ENCODE peak calls at places on chromosomes 13 and 19, in five cellular contexts. X, M, E, Q and U are unnamed samples.

GRCh38 chr13:45055198-45055901 is 65.0 kb upstream of the GTF2F2 start:
- DNase-seq in X (no peak), M (no peak), E (peak), Q (peak), U (no peak)

GRCh38 chr19:15644066-15644741 is 3.5 kb downstream of the CYP4F3 start:
- DNase-seq in X (no peak), M (no peak), E (no peak), Q (no peak), U (no peak)

GRCh38 chr19:54606230-54606629 is 12.8 kb downstream of the LILRA1 start:
- DNase-seq in X (no peak), M (no peak), E (no peak), Q (no peak), U (no peak)

GRCh38 chr19:18390075-18390909 is 4.3 kb downstream of the GDF15 start:
- DNase-seq in X (no peak), M (no peak), E (no peak), Q (no peak), U (no peak)

GRCh38 chr13:111210488-111210887 is 95.4 kb downstream of the ARHGEF7 start:
- DNase-seq in X (no peak), M (no peak), E (no peak), Q (peak), U (no peak)

GRCh38 chr19:17947815-17948473 is 15.1 kb downstream of the CCDC124 start:
- DNase-seq in X (peak), M (peak), E (peak), Q (peak), U (peak)

GRCh38 chr13:21076265-21076653 is 14.9 kb upstream of the LATS2 start:
- DNase-seq in X (no peak), M (no peak), E (no peak), Q (no peak), U (no peak)

GRCh38 chr19:34308381-34309367 is 54.3 kb downstream of the GARRE1 start:
- DNase-seq in X (no peak), M (no peak), E (no peak), Q (no peak), U (no peak)

GRCh38 chr19:49851456-49852259 is 699 bp downstream of the PTOV1 start:
- DNase-seq in X (no peak), M (no peak), E (peak), Q (no peak), U (no peak)

GRCh38 chr13:79782541-79783216 is 301.7 kb downstream of the NDFIP2 start:
- DNase-seq in X (peak), M (no peak), E (no peak), Q (peak), U (no peak)

GRCh38 chr13:22187329-22187728 is 516.5 kb downstream of the FGF9 start:
- DNase-seq in X (no peak), M (no peak), E (no peak), Q (peak), U (no peak)

GRCh38 chr13:58960909-58961308 is 1202.8 kb downstream of the DIAPH3 start:
- DNase-seq in X (no peak), M (no peak), E (no peak), Q (peak), U (no peak)

GRCh38 chr13:33849211-33849610 is 31.3 kb downstream of the RFC3 start:
- DNase-seq in X (no peak), M (no peak), E (no peak), Q (no peak), U (no peak)

GRCh38 chr19:28313633-28314032 is 899.3 kb downstream of the UQCRFS1 start:
- DNase-seq in X (no peak), M (no peak), E (no peak), Q (peak), U (no peak)

DNA sequence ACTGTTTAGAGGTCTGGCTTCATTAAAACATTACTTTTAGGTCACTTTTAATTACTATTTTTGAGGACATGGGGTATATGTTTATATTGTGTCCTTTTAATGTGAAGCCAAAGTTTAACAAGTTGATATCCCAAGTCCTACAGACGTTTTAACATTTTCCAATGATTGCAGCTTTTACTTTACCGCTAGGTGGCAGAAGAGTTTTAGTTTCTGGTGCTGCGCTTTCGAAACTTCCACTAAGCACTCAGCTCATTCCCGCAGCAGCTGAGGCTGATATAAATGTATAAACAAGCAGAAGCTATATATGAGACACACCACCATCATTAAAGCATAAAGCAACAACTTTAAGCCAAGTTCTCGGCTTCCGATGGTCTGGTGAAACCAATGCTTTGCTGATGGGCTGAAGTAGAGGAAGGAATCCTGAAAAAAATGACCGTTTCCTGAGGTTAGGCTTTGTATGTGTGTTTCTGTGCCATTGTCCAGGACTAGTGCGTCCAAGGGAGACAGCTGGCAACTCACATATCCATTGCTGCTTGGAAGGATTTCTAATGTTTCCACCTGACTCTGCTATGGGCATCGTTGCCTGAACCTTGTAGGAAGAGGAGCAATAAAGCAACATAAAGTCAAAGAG is 753.9 kb downstream of the OLFM4 start:
- DNase-seq in X (peak), M (peak), E (no peak), Q (peak), U (peak)
- TF ChIP-seq CTCF in X (peak), M (peak), E (peak), Q (peak), U (peak)

GRCh38 chr19:5580116-5580515 is 12.4 kb upstream of the TINCR start:
- DNase-seq in X (no peak), M (no peak), E (no peak), Q (no peak), U (no peak)
- H3K4me3 ChIP-seq in X (no peak), M (no peak), E (no peak), Q (no peak), U (no peak)

GRCh38 chr13:109955598-109955997 is 169.2 kb upstream of the IRS2 start:
- DNase-seq in X (no peak), M (no peak), E (no peak), Q (peak), U (peak)
- TF ChIP-seq CTCF in X (no peak), M (no peak), E (no peak), Q (no peak), U (no peak)

DNA sequence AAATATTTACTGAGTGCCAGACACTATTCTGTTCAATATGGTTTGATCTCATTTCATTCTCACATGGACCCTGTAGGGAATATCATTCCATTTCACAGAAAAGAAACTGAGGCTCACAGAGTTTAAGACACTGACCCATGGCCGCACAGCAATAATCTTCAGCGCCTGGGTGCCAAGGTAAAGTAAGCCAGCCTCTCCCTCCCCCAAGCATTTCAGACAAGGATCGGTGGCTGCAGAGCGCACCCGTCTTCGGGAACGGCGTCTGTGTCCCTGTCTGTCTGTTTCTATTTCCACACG is 4.3 kb upstream of the PDE4A start:
- DNase-seq in X (no peak), M (no peak), E (no peak), Q (no peak), U (no peak)
- H3K4me3 ChIP-seq in X (peak), M (peak), E (no peak), Q (peak), U (peak)

GRCh38 chr13:35162420-35162819 is 220.3 kb downstream of the NBEA start:
- DNase-seq in X (no peak), M (no peak), E (no peak), Q (no peak), U (no peak)

GRCh38 chr13:35165205-35165604 is 223.1 kb downstream of the NBEA start:
- DNase-seq in X (no peak), M (no peak), E (no peak), Q (no peak), U (no peak)

GRCh38 chr13:35163674-35164073 is 221.6 kb downstream of the NBEA start:
- DNase-seq in X (no peak), M (no peak), E (no peak), Q (no peak), U (no peak)

GRCh38 chr13:35160921-35161320 is 218.9 kb downstream of the NBEA start:
- DNase-seq in X (no peak), M (no peak), E (no peak), Q (no peak), U (no peak)

DNA sequence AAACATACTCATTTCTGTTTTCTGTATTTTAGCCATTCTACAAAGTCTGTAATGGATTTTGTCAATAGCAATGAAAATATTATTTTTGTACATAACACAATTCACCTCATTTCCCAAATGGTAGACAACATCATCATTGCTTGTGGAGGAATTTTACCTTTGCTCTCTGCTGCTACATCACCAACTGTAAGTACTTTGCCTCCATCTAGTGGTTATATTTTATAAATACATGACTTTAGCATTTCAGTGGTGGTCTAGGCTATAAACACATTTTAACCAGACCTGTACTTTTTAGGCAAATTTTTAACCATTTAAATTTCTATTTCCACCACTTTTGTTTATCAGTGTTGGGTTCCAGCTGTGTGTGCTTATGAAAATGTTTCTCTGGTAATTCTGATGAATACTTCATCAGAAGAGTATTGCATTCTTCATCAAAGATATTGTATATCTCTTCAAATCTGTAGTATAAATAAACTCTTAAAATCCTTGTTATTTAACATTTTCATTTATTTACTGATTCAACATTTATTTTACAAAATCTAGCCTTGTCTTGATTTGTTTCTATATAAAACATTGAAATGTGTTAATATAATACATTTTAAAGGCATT is 222.4 kb downstream of the NBEA start:
- DNase-seq in X (no peak), M (no peak), E (no peak), Q (peak), U (peak)
- TF ChIP-seq CTCF in X (peak), M (peak), E (peak), Q (peak), U (peak)

GRCh38 chr13:74064805-74065204 is 69.4 kb downstream of the KLF12 start:
- DNase-seq in X (no peak), M (no peak), E (no peak), Q (peak), U (no peak)

GRCh38 chr13:74066937-74067336 is 67.3 kb downstream of the KLF12 start:
- DNase-seq in X (no peak), M (no peak), E (no peak), Q (peak), U (no peak)

GRCh38 chr13:74061939-74062595 is 72.1 kb downstream of the KLF12 start:
- DNase-seq in X (no peak), M (no peak), E (peak), Q (peak), U (no peak)

GRCh38 chr13:74062933-74063332 is 71.3 kb downstream of the KLF12 start:
- DNase-seq in X (no peak), M (no peak), E (peak), Q (peak), U (no peak)

DNA sequence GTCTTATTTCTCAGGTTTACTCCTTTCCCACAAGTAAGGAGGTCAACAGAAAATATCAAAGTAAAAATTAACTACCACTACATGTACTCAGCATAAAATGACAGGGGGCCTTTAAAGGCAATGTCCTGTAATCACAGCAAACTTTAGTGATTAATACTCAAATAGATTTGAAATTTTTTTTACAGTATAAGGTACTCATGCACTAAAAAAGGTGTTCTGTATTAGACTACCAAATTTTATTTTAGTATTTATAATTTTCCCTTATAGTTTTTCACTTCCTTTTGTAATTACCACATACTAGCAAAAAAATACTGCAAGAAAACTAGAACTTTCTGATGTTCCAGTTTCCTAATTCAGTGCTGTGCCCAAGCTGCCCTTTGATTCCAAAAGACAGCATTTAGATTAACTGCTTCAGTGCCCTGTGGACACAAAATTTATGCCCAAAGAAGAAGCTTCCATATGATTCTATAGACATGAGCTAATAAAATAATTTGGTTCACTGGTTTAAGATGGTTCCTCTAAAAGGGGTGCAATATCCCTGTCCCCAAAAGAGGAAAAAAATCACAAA is 70.6 kb downstream of the KLF12 start:
- DNase-seq in X (no peak), M (no peak), E (no peak), Q (no peak), U (no peak)
- H3K4me3 ChIP-seq in X (no peak), M (no peak), E (no peak), Q (no peak), U (no peak)

GRCh38 chr13:102402292-102402691 is 444 bp upstream of the FGF14 start:
- DNase-seq in X (no peak), M (peak), E (peak), Q (peak), U (no peak)
- TF ChIP-seq CTCF in X (no peak), M (peak), E (no peak), Q (no peak), U (no peak)